ENCODE peak calls at places on chromosomes 6 and 20, in nine cellular contexts. B is IMR-90; Y is kidney glomerular epithelial cell; N is NCI-H2081 treated with DMSO at 0.1 percent for 48 hours; F is BJ; U is activated CD4-positive, alpha-beta T cell treated with anti-CD3 and anti-CD28 coated beads, Interleukin-2, amount 10 ng/mL, durations not matched to agents 7 days and 5 days; Z is NCI-H1105; A is small intestine; R is epithelial cell of esophagus. T is an unnamed sample.

GRCh38 chr6:113645576-113645970 is 211.6 kb upstream of the MARCKS start:
- DNase-seq in B (peak; percentile 97), Y (peak; percentile 78), N (no peak), F (peak; percentile 99), U (no peak), Z (no peak), A (peak; percentile 45), R (peak; percentile 98), T (peak; percentile 95)

GRCh38 chr20:8331740-8332412 is 199.8 kb downstream of the PLCB1 start:
- DNase-seq in B (peak; percentile 76), Y (peak; percentile 34), N (no peak), F (peak; percentile 8), U (no peak), Z (no peak), A (no peak), R (peak; percentile 10), T (peak; percentile 77)

GRCh38 chr6:38058022-38058421 is 238.5 kb downstream of the ZFAND3 start:
- DNase-seq in B (peak; percentile 78), Y (peak; percentile 62), N (no peak), F (no peak), U (no peak), Z (no peak), A (peak; percentile 37), R (peak; percentile 93), T (peak; percentile 20)

GRCh38 chr20:16974855-16975162 is 226.7 kb downstream of the OTOR start:
- DNase-seq in B (no peak), Y (no peak), N (no peak), F (no peak), U (no peak), Z (no peak), A (no peak), R (no peak), T (no peak)

GRCh38 chr6:99130897-99131873 is 183.4 kb upstream of the FBXL4 start:
- DNase-seq in B (no peak), Y (no peak), N (no peak), F (no peak), U (no peak), Z (no peak), A (no peak), R (no peak), T (no peak)

GRCh38 chr6:105896052-105896820 is 189.9 kb upstream of the PRDM1 start:
- DNase-seq in B (peak; percentile 56), Y (peak; percentile 25), N (no peak), F (no peak), U (no peak), Z (no peak), A (no peak), R (no peak), T (no peak)

GRCh38 chr6:79077680-79078056 is 386 bp downstream of the PHIP start:
- DNase-seq in B (no peak), Y (no peak), N (no peak), F (no peak), U (peak; percentile 54), Z (no peak), A (no peak), R (peak; percentile 54), T (no peak)

GRCh38 chr6:169527306-169527705 is 174.5 kb downstream of the WDR27 start:
- DNase-seq in B (peak; percentile 61), Y (no peak), N (no peak), F (peak; percentile 32), U (no peak), Z (no peak), A (no peak), R (no peak), T (peak; percentile 12)

GRCh38 chr6:168919455-168920179 is 334.0 kb downstream of the THBS2 start:
- DNase-seq in B (no peak), Y (no peak), N (no peak), F (no peak), U (no peak), Z (no peak), A (no peak), R (no peak), T (no peak)

GRCh38 chr20:35305682-35306556 is 13.7 kb upstream of the FAM83C start:
- DNase-seq in B (peak; percentile 100), Y (peak; percentile 92), N (no peak), F (peak; percentile 97), U (peak; percentile 48), Z (no peak), A (peak; percentile 74), R (peak; percentile 100), T (peak; percentile 99)

GRCh38 chr20:50744143-50744792 is 12.9 kb downstream of the PARD6B start:
- DNase-seq in B (peak; percentile 88), Y (peak; percentile 89), N (no peak), F (peak; percentile 66), U (no peak), Z (no peak), A (peak; percentile 96), R (peak; percentile 90), T (peak; percentile 73)

GRCh38 chr6:95286874-95287273 is 290.5 kb upstream of the MANEA start:
- DNase-seq in B (no peak), Y (no peak), N (no peak), F (no peak), U (no peak), Z (no peak), A (no peak), R (no peak), T (no peak)

GRCh38 chr20:63881451-63882226 is 13.3 kb upstream of the DNAJC5 start:
- DNase-seq in B (no peak), Y (no peak), N (no peak), F (no peak), U (no peak), Z (no peak), A (peak; percentile 84), R (no peak), T (no peak)

GRCh38 chr6:73722318-73723060 is 26.5 kb downstream of the CD109 start:
- DNase-seq in B (peak; percentile 93), Y (no peak), N (no peak), F (peak; percentile 91), U (no peak), Z (no peak), A (no peak), R (peak; percentile 90), T (peak; percentile 89)

GRCh38 chr20:3165473-3166337 is 6.0 kb upstream of the FASTKD5 start:
- DNase-seq in B (peak; percentile 63), Y (no peak), N (no peak), F (no peak), U (no peak), Z (no peak), A (peak; percentile 43), R (peak; percentile 20), T (no peak)

T was measured in GM04504.